ENCODE peak calls at places on chromosomes 11 and 22, in seven cellular contexts. One of them, this sample, is unnamed. For H3K4me1, the result is how much of the 10 kb centered on the place peaks cover.

GRCh38 chr11:130897262-130898182 is 18.8 kb downstream of the SNX19 start:
- DNase-seq in MM.1S: no peak
- DNase-seq in A549: no peak
- DNase-seq in neuronal stem cell: no peak
- DNase-seq in Peyer's patch: no peak
- DNase-seq in tibial artery: peak
- DNase-seq in body of pancreas: peak
- DNase-seq in this sample: peak

GRCh38 chr11:2267306-2267861 is 3.0 kb downstream of the ASCL2 start:
- DNase-seq in A549: no peak
- DNase-seq in neuronal stem cell: no peak
- DNase-seq in body of pancreas: no peak
- DNase-seq in Peyer's patch: peak
- DNase-seq in MM.1S: no peak
- DNase-seq in tibial artery: no peak
- DNase-seq in this sample: peak

GRCh38 chr11:61022311-61023085 is 51.0 kb downstream of the CD6 start:
- DNase-seq in neuronal stem cell: no peak
- DNase-seq in MM.1S: no peak
- DNase-seq in tibial artery: no peak
- DNase-seq in body of pancreas: no peak
- DNase-seq in Peyer's patch: no peak
- DNase-seq in A549: no peak
- DNase-seq in this sample: no peak

GRCh38 chr11:113260541-113260940 is 53.8 kb upstream of the TTC12 start:
- DNase-seq in Peyer's patch: no peak
- DNase-seq in A549: no peak
- DNase-seq in tibial artery: no peak
- DNase-seq in MM.1S: no peak
- DNase-seq in neuronal stem cell: no peak
- DNase-seq in body of pancreas: no peak
- DNase-seq in this sample: no peak

GRCh38 chr22:19036523-19037273 is 85.5 kb downstream of the DGCR2 start:
- DNase-seq in A549: no peak
- DNase-seq in MM.1S: no peak
- DNase-seq in neuronal stem cell: no peak
- DNase-seq in tibial artery: no peak
- DNase-seq in body of pancreas: no peak
- DNase-seq in Peyer's patch: no peak
- DNase-seq in this sample: no peak

GRCh38 chr11:46050065-46050464 is 71.2 kb downstream of the PHF21A start:
- DNase-seq in body of pancreas: peak
- DNase-seq in A549: no peak
- DNase-seq in MM.1S: no peak
- DNase-seq in Peyer's patch: no peak
- DNase-seq in tibial artery: no peak
- DNase-seq in neuronal stem cell: peak
- DNase-seq in this sample: no peak

GRCh38 chr11:23233075-23233474 is 372.8 kb upstream of the CCDC179 start:
- DNase-seq in Peyer's patch: no peak
- DNase-seq in neuronal stem cell: no peak
- DNase-seq in A549: no peak
- DNase-seq in MM.1S: no peak
- DNase-seq in tibial artery: no peak
- DNase-seq in body of pancreas: no peak
- DNase-seq in this sample: no peak

GRCh38 chr11:15884792-15885540 is 471.4 kb downstream of the SOX6 start:
- DNase-seq in neuronal stem cell: no peak
- DNase-seq in tibial artery: no peak
- DNase-seq in Peyer's patch: no peak
- DNase-seq in body of pancreas: no peak
- DNase-seq in MM.1S: no peak
- DNase-seq in A549: no peak
- DNase-seq in this sample: no peak

GRCh38 chr22:26740253-26740652 is 82.9 kb downstream of the MIAT start:
- DNase-seq in neuronal stem cell: no peak
- DNase-seq in MM.1S: no peak
- DNase-seq in A549: no peak
- DNase-seq in body of pancreas: no peak
- DNase-seq in tibial artery: no peak
- DNase-seq in Peyer's patch: no peak
- DNase-seq in this sample: no peak

GRCh38 chr11:28757725-28758515 is 649.7 kb downstream of the METTL15 start:
- DNase-seq in A549: peak
- DNase-seq in body of pancreas: no peak
- DNase-seq in tibial artery: no peak
- DNase-seq in MM.1S: no peak
- DNase-seq in neuronal stem cell: no peak
- DNase-seq in Peyer's patch: no peak
- DNase-seq in this sample: no peak

GRCh38 chr11:118002541-118003019 is 16.4 kb downstream of the IL10RA start:
- DNase-seq in Peyer's patch: no peak
- DNase-seq in neuronal stem cell: peak
- DNase-seq in A549: no peak
- DNase-seq in body of pancreas: peak
- DNase-seq in MM.1S: no peak
- DNase-seq in tibial artery: no peak
- DNase-seq in this sample: no peak

GRCh38 chr11:134449713-134450112 is 37.7 kb upstream of the B3GAT1 start:
- DNase-seq in MM.1S: no peak
- DNase-seq in neuronal stem cell: no peak
- DNase-seq in body of pancreas: no peak
- DNase-seq in A549: no peak
- DNase-seq in tibial artery: no peak
- DNase-seq in Peyer's patch: no peak
- DNase-seq in this sample: no peak

GRCh38 chr11:58923300-58923788 is 15.9 kb upstream of the GLYATL1 start:
- DNase-seq in MM.1S: peak
- DNase-seq in neuronal stem cell: no peak
- DNase-seq in tibial artery: no peak
- DNase-seq in A549: no peak
- DNase-seq in body of pancreas: no peak
- DNase-seq in Peyer's patch: no peak
- DNase-seq in this sample: no peak

GRCh38 chr11:10666976-10667892 is 26.3 kb downstream of the IRAG1 start:
- DNase-seq in tibial artery: no peak
- DNase-seq in A549: no peak
- DNase-seq in neuronal stem cell: no peak
- DNase-seq in MM.1S: no peak
- DNase-seq in Peyer's patch: no peak
- DNase-seq in body of pancreas: no peak
- DNase-seq in this sample: no peak

GRCh38 chr11:10673476-10674062 is 20.0 kb downstream of the IRAG1 start:
- DNase-seq in Peyer's patch: no peak
- DNase-seq in MM.1S: no peak
- DNase-seq in body of pancreas: no peak
- DNase-seq in tibial artery: no peak
- DNase-seq in A549: no peak
- DNase-seq in neuronal stem cell: no peak
- DNase-seq in this sample: no peak

GRCh38 chr11:10670099-10670498 is 23.5 kb downstream of the IRAG1 start:
- DNase-seq in body of pancreas: no peak
- DNase-seq in tibial artery: no peak
- DNase-seq in neuronal stem cell: no peak
- DNase-seq in Peyer's patch: no peak
- DNase-seq in MM.1S: no peak
- DNase-seq in A549: no peak
- DNase-seq in this sample: no peak

GRCh38 chr11:10666556-10666955 is 27.0 kb downstream of the IRAG1 start:
- DNase-seq in neuronal stem cell: no peak
- DNase-seq in body of pancreas: no peak
- DNase-seq in tibial artery: no peak
- DNase-seq in MM.1S: no peak
- DNase-seq in A549: no peak
- DNase-seq in Peyer's patch: no peak
- DNase-seq in this sample: no peak

DNA sequence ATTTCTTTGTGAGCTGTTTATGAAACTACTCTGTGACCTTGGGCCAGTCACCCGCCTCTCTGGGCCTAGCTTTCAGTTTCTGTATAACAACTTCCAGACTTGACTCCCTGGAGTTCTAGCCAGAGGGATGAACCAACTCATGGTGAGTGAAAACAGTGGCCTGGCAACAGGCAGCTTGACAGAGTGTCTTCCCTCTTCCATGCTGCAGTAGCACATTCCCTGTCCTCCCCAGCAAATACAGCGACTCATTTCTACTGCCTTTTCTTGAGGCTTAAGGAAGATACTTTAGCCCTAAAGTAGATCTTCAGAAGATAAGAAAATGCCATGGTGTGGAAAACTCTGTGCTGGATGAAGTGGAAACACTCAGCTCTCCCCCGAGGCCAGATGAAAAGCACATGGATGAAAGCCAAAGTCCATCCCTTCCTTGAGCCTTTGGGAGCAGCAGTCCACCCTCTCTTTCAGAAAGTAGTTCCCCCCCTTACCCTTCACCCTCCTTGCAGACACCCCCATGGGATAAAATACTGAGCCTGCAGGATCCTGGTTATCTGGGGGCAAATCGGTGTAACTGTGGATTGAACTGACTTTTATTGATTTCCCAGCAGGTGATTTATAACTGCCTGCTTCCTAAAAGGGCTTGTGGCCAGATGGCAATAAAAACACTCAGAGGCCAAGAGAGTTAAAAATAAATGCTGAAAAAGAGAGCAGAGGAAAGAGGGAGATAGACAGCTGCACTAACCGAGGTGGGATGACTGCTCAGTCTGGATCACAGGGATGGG is 24.1 kb downstream of the IRAG1 start:
- DNase-seq in MM.1S: peak
- DNase-seq in neuronal stem cell: no peak
- DNase-seq in body of pancreas: peak
- DNase-seq in Peyer's patch: no peak
- DNase-seq in A549: no peak
- DNase-seq in tibial artery: no peak
- DNase-seq in this sample: no peak
- H3K4me1 ChIP-seq in MM.1S: under half
- H3K4me1 ChIP-seq in neuronal stem cell: under half
- H3K4me1 ChIP-seq in body of pancreas: under half
- H3K4me1 ChIP-seq in Peyer's patch: under half
- H3K4me1 ChIP-seq in A549: half or more
- H3K4me1 ChIP-seq in tibial artery: half or more
- H3K4me1 ChIP-seq in this sample: under half

GRCh38 chr22:41308054-41308453 is 6.7 kb downstream of the ZC3H7B start:
- DNase-seq in MM.1S: no peak
- DNase-seq in neuronal stem cell: no peak
- DNase-seq in A549: no peak
- DNase-seq in body of pancreas: no peak
- DNase-seq in tibial artery: no peak
- DNase-seq in Peyer's patch: no peak
- DNase-seq in this sample: no peak
- H3K4me1 ChIP-seq in MM.1S: under half
- H3K4me1 ChIP-seq in neuronal stem cell: under half
- H3K4me1 ChIP-seq in A549: under half
- H3K4me1 ChIP-seq in body of pancreas: under half
- H3K4me1 ChIP-seq in tibial artery: under half
- H3K4me1 ChIP-seq in Peyer's patch: under half
- H3K4me1 ChIP-seq in this sample: under half

DNA sequence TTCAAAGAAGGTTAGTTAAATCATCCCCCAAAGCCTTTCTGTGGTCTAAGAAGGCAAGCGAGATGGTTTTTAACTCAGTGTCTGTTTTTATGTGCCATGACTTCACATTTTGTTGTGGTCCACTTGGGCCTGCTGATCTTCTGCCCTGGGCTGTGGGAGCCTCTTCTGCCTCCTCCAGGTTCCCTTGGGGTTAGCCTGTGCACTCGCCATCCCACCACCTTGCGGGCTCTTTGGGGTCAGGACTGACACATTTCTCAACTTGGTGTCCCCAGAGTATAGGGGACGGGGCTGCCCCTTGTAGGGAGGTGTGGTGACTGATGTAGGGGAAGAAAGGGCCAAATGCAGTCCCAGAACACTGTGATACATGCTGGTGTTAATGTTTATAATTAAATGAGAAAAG is 207.0 kb downstream of the TBC1D22A start:
- DNase-seq in tibial artery: no peak
- DNase-seq in neuronal stem cell: no peak
- DNase-seq in MM.1S: no peak
- DNase-seq in body of pancreas: no peak
- DNase-seq in A549: no peak
- DNase-seq in Peyer's patch: no peak
- DNase-seq in this sample: no peak
- H3K4me1 ChIP-seq in tibial artery: under half
- H3K4me1 ChIP-seq in neuronal stem cell: under half
- H3K4me1 ChIP-seq in MM.1S: under half
- H3K4me1 ChIP-seq in body of pancreas: under half
- H3K4me1 ChIP-seq in A549: under half
- H3K4me1 ChIP-seq in Peyer's patch: under half
- H3K4me1 ChIP-seq in this sample: under half

DNA sequence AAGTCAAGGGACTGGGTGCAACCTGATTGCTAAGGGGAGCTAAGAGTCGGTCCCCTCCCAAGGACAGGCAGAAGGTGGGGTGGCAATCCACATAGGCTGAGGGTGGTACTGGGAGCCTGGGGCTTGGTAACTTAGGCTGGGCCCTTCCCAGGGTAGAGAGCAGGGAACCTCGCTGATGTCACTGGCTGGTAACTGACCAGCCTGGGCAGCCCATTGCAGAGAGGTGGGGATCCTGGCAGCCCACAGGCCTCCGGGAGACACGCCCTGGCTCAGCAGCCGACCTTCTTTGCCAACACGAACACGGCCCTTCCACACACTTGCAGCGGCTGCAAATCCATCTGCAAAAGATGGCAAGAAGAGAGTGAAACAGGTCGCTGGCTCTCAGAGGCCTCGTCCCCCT is 25.4 kb downstream of the A4GALT start:
- DNase-seq in neuronal stem cell: no peak
- DNase-seq in A549: no peak
- DNase-seq in Peyer's patch: no peak
- DNase-seq in MM.1S: no peak
- DNase-seq in tibial artery: peak
- DNase-seq in body of pancreas: no peak
- DNase-seq in this sample: no peak
- H3K4me1 ChIP-seq in neuronal stem cell: under half
- H3K4me1 ChIP-seq in A549: under half
- H3K4me1 ChIP-seq in Peyer's patch: under half
- H3K4me1 ChIP-seq in MM.1S: under half
- H3K4me1 ChIP-seq in tibial artery: half or more
- H3K4me1 ChIP-seq in body of pancreas: under half
- H3K4me1 ChIP-seq in this sample: under half

DNA sequence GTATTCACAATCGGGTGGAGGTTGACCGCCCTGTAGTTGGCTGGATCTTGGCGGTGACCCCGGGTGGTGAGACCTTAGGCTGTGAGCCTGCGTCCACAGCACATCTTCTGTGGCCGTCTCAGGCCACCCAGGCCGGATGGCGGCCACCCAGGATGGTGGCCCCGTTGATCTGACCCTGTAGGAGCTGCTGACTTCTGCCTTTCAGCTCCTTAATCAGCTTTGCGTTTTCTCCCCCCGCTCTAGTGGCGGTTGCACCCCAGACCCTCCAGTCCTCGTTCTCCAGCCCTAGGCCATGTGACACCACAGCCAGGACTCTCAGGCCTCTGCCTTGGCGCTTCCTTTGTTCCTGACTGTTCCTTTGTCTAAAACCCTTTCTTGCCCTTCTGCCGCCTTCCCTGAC is 244.0 kb downstream of the TBC1D22A start:
- DNase-seq in neuronal stem cell: no peak
- DNase-seq in body of pancreas: no peak
- DNase-seq in Peyer's patch: no peak
- DNase-seq in tibial artery: no peak
- DNase-seq in MM.1S: no peak
- DNase-seq in A549: no peak
- DNase-seq in this sample: no peak
- H3K4me1 ChIP-seq in neuronal stem cell: under half
- H3K4me1 ChIP-seq in body of pancreas: under half
- H3K4me1 ChIP-seq in Peyer's patch: under half
- H3K4me1 ChIP-seq in tibial artery: under half
- H3K4me1 ChIP-seq in MM.1S: under half
- H3K4me1 ChIP-seq in A549: under half
- H3K4me1 ChIP-seq in this sample: under half

This sample was measured in breast epithelium.